ENCODE peak calls at places on chromosomes 16 and 17, in four cellular contexts. N is IMR-90, A is A549, T is GM12878. I is an unnamed sample.
A peak's percentile ranks its signal among the peaks of the same experiment; 100 is the strongest.

GRCh38 chr17:35948092-35948491 is 4.6 kb upstream of the LYZL6 start:
- DNase-seq in N (no peak), A (no peak), T (no peak), I (no peak)

GRCh38 chr17:17711708-17712141 is 30.5 kb downstream of the RAI1 start:
- DNase-seq in N (no peak), A (no peak), T (no peak), I (peak; percentile 50)

GRCh38 chr17:41464682-41465081 is 2.5 kb downstream of the KRT32 start:
- DNase-seq in N (peak; percentile 91), A (peak; percentile 50), T (no peak), I (no peak)

GRCh38 chr17:63405741-63406261 is 40.3 kb downstream of the CYB561 start:
- DNase-seq in N (peak; percentile 92), A (peak; percentile 80), T (no peak), I (peak; percentile 54)

GRCh38 chr16:87056083-87056482 is 261.1 kb downstream of the C16orf95 start:
- DNase-seq in N (peak; percentile 60), A (peak; percentile 5), T (no peak), I (no peak)

GRCh38 chr17:80796430-80796861 is 195.2 kb upstream of the CHMP6 start:
- DNase-seq in N (peak; percentile 78), A (no peak), T (no peak), I (no peak)

GRCh38 chr17:73172252-73172651 is 7.4 kb downstream of the SSTR2 start:
- DNase-seq in N (no peak), A (no peak), T (no peak), I (no peak)

GRCh38 chr16:56672761-56673536 is 3.3 kb downstream of the MT1H start:
- DNase-seq in N (peak; percentile 56), A (no peak), T (no peak), I (no peak)

GRCh38 chr16:78925071-78925714 is 675.3 kb downstream of the MAF start:
- DNase-seq in N (no peak), A (peak; percentile 45), T (no peak), I (peak; percentile 30)

GRCh38 chr17:7774037-7774659 is 56.6 kb downstream of the DNAH2 start:
- DNase-seq in N (peak; percentile 78), A (peak; percentile 35), T (no peak), I (no peak)

GRCh38 chr16:87363771-87364476 is 19.7 kb downstream of the FBXO31 start:
- DNase-seq in N (peak; percentile 55), A (no peak), T (no peak), I (peak; percentile 83)

GRCh38 chr17:28466521-28467048 is 6.9 kb upstream of the SLC13A2 start:
- DNase-seq in N (no peak), A (no peak), T (no peak), I (peak; percentile 35)

GRCh38 chr17:43651621-43652480 is 9.9 kb downstream of the MEOX1 start:
- DNase-seq in N (no peak), A (no peak), T (no peak), I (no peak)

GRCh38 chr17:44374306-44375195 is 10.9 kb upstream of the FAM171A2 start:
- DNase-seq in N (peak; percentile 15), A (no peak), T (no peak), I (peak; percentile 44)

GRCh38 chr17:78650093-78650715 is 73.0 kb upstream of the DNAH17 start:
- DNase-seq in N (no peak), A (peak; percentile 37), T (no peak), I (peak; percentile 10)

GRCh38 chr16:89827383-89828198 is 684 bp upstream of the SPIRE2 start:
- DNase-seq in N (peak; percentile 62), A (peak; percentile 85), T (no peak), I (peak; percentile 79)

GRCh38 chr17:57027852-57028251 is 49.9 kb downstream of the SCPEP1 start:
- DNase-seq in N (no peak), A (no peak), T (no peak), I (no peak)

GRCh38 chr17:8019665-8020064 is 17.2 kb downstream of the GUCY2D start:
- DNase-seq in N (peak; percentile 15), A (no peak), T (no peak), I (no peak)

GRCh38 chr17:46943511-46944393 is 20.8 kb downstream of the GOSR2 start:
- DNase-seq in N (peak; percentile 36), A (no peak), T (no peak), I (peak; percentile 48)

GRCh38 chr17:187130-187529 is 5.7 kb upstream of the DOC2B start:
- DNase-seq in N (no peak), A (no peak), T (no peak), I (no peak)

GRCh38 chr16:30541502-30542329 is 7.1 kb upstream of the ZNF747 start:
- DNase-seq in N (peak; percentile 82), A (no peak), T (no peak), I (no peak)

GRCh38 chr17:7035591-7036368 is at the start of gene SLC16A13:
- DNase-seq in N (peak; percentile 94), A (peak; percentile 99), T (peak; percentile 96), I (peak; percentile 99)

GRCh38 chr17:41403409-41404023 is 6.1 kb upstream of the KRT31 start:
- DNase-seq in N (no peak), A (no peak), T (no peak), I (no peak)

GRCh38 chr16:2019500-2019899 is at the start of gene NPW:
- DNase-seq in N (no peak), A (no peak), T (no peak), I (peak; percentile 68)

GRCh38 chr17:41396340-41396739 is 1.1 kb downstream of the KRT31 start:
- DNase-seq in N (no peak), A (no peak), T (no peak), I (no peak)

GRCh38 chr17:32819787-32820186 is 57.1 kb downstream of the MYO1D start:
- DNase-seq in N (no peak), A (no peak), T (no peak), I (no peak)

GRCh38 chr17:28527859-28528258 is 21.7 kb downstream of the FOXN1 start:
- DNase-seq in N (no peak), A (no peak), T (no peak), I (no peak)

GRCh38 chr17:4554441-4554996 is 665 bp downstream of the MYBBP1A start:
- DNase-seq in N (no peak), A (no peak), T (no peak), I (no peak)
- TF ChIP-seq RFX5 in N (no peak), A (no peak), T (no peak), I (no peak)

DNA sequence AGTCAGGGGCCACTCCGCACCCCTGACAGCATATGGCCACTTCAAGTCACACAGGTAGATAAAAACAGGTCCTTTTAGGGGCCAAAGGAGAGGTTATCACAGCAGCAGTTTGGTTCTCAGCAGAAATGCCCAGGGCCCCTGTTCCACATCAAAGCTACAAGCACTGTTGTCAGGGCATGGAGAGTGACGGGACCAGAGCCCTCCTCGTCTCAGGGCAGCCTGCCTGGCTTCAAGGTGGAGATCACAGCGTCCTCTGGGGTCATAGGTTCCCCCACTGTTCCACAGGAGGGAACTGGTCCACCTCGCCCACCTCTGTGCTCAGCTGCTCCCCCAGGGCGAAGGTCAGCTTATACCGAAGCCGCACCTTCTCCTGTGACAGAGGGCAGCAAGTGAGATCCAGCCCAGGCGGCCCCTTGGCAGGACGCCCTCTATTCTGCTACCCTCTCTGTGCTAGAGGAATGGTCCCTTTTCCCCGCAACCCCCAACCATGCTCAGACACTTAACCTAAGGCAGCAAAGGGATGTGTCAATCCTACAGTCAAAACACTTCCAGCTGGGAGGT is 23.3 kb downstream of the GGA3 start:
- DNase-seq in N (no peak), A (no peak), T (no peak), I (no peak)
- TF ChIP-seq RFX5 in N (no peak), A (no peak), T (no peak), I (no peak)

DNA sequence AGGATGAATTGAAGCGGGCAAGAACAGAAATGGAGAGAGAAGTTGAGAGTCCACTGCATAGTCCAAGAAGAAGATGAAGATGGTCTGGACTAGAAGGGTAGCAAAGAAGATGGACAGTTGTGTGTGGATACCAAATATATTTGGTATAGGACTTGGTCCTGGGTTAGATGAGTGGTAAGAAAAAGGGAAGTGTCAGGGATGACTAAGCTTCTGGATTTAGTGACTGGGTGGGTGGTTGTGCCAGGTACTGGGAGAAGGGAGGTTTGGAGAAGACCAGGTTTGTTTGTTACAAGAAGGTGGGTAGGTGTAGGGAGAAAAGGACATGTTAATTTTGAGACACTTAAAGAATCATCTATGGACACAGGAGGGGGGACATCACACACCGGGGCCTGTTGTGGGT is 5.4 kb downstream of the VMP1 start:
- DNase-seq in N (no peak), A (no peak), T (no peak), I (no peak)
- TF ChIP-seq RFX5 in N (no peak), A (no peak), T (no peak), I (no peak)

GRCh38 chr17:20925954-20926353 is 116.9 kb downstream of the USP22 start:
- DNase-seq in N (no peak), A (no peak), T (no peak), I (no peak)

GRCh38 chr17:20925091-20925490 is 117.7 kb downstream of the USP22 start:
- DNase-seq in N (peak; percentile 60), A (no peak), T (no peak), I (no peak)

GRCh38 chr17:20926532-20926931 is 116.3 kb downstream of the USP22 start:
- DNase-seq in N (peak; percentile 50), A (no peak), T (no peak), I (no peak)

GRCh38 chr17:20930065-20930760 is 112.6 kb downstream of the USP22 start:
- DNase-seq in N (peak; percentile 24), A (no peak), T (no peak), I (no peak)

DNA sequence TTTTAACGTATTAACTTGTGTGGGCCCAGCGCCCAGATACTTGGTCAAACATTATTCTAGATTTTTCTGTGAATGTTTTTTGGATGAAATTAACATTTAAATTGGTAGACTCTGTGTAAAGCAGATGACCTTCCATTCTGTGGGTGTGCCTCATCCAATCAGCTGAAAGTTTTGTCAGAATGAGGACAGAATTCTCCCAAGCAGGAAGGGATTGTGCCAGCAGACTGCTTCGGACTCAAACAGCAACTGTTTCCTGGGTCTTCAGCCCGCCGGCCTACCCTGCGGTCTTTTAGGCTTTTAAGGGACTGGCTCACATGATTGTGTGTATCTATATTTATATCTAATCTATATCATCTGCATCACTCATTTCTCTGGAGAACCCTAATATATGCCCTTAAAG is 115.2 kb downstream of the USP22 start:
- DNase-seq in N (no peak), A (no peak), T (no peak), I (no peak)
- TF ChIP-seq RFX5 in N (no peak), A (no peak), T (no peak), I (no peak)